ENCODE peak calls at places on chromosomes 1 and 21, in seven cellular contexts. N, F, S, Z, R, P and T are unnamed samples.

GRCh38 chr1:246428542-246429308 is 78.4 kb downstream of the SMYD3 start:
- DNase-seq in P (no peak), N (no peak), Z (peak), S (peak), R (no peak), F (no peak), T (no peak)

GRCh38 chr1:216700779-216701178 is 22.4 kb downstream of the ESRRG start:
- DNase-seq in R (no peak), F (no peak), P (no peak), S (no peak), Z (peak), N (no peak), T (no peak)

GRCh38 chr1:31732751-31733289 is 29.0 kb upstream of the COL16A1 start:
- DNase-seq in Z (no peak), R (no peak), S (no peak), F (no peak), N (no peak), P (no peak), T (no peak)

GRCh38 chr1:47407481-47407880 is 8.6 kb upstream of the FOXE3 start:
- DNase-seq in S (no peak), Z (peak), N (no peak), P (no peak), F (no peak), R (no peak), T (no peak)

GRCh38 chr1:19430121-19431068 is 54.9 kb downstream of the CAPZB start:
- DNase-seq in R (no peak), F (no peak), S (peak), P (no peak), Z (peak), N (no peak), T (no peak)

GRCh38 chr1:193367863-193368262 is 181.4 kb upstream of the B3GALT2 start:
- DNase-seq in F (no peak), P (no peak), R (no peak), Z (no peak), S (no peak), N (no peak), T (no peak)

GRCh38 chr1:3718764-3719163 is 33.5 kb upstream of the CCDC27 start:
- DNase-seq in Z (no peak), N (no peak), R (no peak), P (no peak), S (no peak), F (no peak), T (no peak)

GRCh38 chr21:41783476-41784150 is 16.8 kb upstream of the RIPK4 start:
- DNase-seq in P (peak), R (no peak), F (no peak), S (peak), Z (peak), N (no peak), T (no peak)

GRCh38 chr1:32651461-32652073 is 559 bp downstream of the RBBP4 start:
- DNase-seq in F (peak), S (no peak), Z (no peak), N (no peak), R (no peak), P (no peak), T (no peak)

GRCh38 chr1:216238844-216239243 is 184.4 kb downstream of the USH2A start:
- DNase-seq in P (no peak), S (no peak), F (no peak), Z (no peak), R (no peak), N (no peak), T (no peak)

GRCh38 chr1:83996621-83997020 is 2.3 kb downstream of the TTLL7 start:
- DNase-seq in S (peak), Z (peak), P (no peak), R (no peak), F (no peak), N (no peak), T (no peak)

GRCh38 chr21:45972716-45973474 is 8.7 kb upstream of the COL6A1 start:
- DNase-seq in N (peak), P (no peak), S (peak), Z (no peak), R (peak), F (no peak), T (no peak)

DNA sequence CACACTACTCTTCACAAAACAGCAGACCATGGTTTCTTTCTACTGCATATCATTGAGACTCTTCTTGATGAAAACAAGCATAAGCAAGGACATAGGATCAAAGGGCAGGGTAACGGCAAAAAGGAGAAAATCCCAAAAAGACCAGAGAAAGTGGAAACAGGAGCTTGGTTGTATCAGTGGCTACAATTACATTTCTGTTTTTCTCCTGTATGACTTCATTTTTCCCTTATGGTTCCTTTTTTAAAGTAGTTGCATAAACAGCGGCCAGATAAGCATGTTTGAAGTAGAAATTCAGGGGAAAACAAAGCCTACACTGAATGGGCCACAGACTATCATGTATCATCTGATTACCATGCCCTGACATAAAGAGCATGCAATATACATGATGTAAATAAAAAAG is 4.6 kb downstream of the EGLN1 start:
- DNase-seq in R (no peak), N (no peak), F (no peak), Z (no peak), P (no peak), S (no peak), T (no peak)
- TF ChIP-seq CTCF in R (no peak), N (no peak), F (no peak), Z (no peak), P (no peak), S (no peak), T (no peak)

GRCh38 chr21:34632498-34632897 is 17.6 kb upstream of the RCAN1 start:
- DNase-seq in N (no peak), P (no peak), S (no peak), R (no peak), F (no peak), Z (no peak), T (no peak)

GRCh38 chr21:34639250-34639649 is 24.3 kb upstream of the RCAN1 start:
- DNase-seq in F (no peak), Z (no peak), N (no peak), S (no peak), R (no peak), P (no peak), T (no peak)

GRCh38 chr21:34630536-34631143 is 15.7 kb upstream of the RCAN1 start:
- DNase-seq in P (peak), R (no peak), S (peak), Z (peak), F (peak), N (no peak), T (no peak)

GRCh38 chr21:34636961-34637360 is 22.0 kb upstream of the RCAN1 start:
- DNase-seq in N (no peak), R (no peak), F (no peak), P (no peak), S (no peak), Z (no peak), T (no peak)

DNA sequence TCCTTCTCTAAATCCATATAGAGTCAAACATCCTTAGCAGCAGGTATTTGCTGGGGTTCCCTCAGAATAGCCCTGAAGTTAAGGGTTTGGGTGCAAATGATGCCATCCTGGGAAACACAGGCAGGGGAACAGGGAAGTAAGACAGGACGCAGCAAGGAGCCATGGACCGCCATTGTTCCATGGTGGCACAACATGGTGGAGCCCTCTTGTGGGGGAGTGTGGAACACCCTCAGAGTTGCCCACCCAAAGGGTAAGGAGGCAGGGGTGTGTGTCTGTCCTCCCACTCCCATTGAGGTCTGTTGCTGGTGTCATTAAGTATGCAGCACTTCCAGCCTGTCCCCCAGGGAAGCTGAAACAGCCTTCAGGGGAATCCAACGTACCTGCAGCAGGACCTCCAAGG is 20.4 kb upstream of the RCAN1 start:
- DNase-seq in S (no peak), N (no peak), R (no peak), F (no peak), Z (no peak), P (peak), T (no peak)
- TF ChIP-seq CTCF in S (peak), N (peak), R (no peak), F (peak), Z (peak), P (peak), T (no peak)

GRCh38 chr1:29120955-29121485 is 2.7 kb downstream of the TMEM200B start:
- DNase-seq in Z (peak), N (peak), P (no peak), R (no peak), F (no peak), S (peak), T (peak)

GRCh38 chr1:29119365-29119929 is 4.3 kb downstream of the TMEM200B start:
- DNase-seq in R (no peak), P (no peak), N (no peak), S (no peak), Z (no peak), F (no peak), T (no peak)

GRCh38 chr1:29114654-29115053 is 9.0 kb downstream of the TMEM200B start:
- DNase-seq in F (no peak), S (no peak), P (no peak), Z (no peak), R (no peak), N (no peak), T (no peak)

GRCh38 chr1:29120367-29120766 is 3.3 kb downstream of the TMEM200B start:
- DNase-seq in R (no peak), Z (no peak), S (no peak), N (no peak), P (no peak), F (no peak), T (no peak)

DNA sequence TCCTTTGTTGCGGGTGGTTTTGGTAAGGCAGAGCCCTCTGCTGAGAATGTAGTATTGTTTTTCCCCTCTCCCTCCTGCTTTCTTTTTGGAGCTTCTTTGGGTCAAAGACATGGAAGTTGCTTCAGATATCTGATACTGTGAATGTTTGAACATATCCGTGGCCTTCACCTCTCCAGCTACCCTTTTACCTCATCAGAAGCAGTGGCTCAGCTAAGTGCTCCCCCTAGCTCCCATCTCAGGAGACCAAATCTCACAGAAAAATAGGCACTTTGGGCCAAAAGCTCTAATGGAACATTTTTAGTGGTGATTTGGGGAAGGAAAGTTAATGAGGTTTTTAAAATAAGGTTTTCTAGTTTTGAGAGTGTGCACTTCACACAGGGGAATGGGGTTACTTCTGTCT is 6.3 kb downstream of the TMEM200B start:
- DNase-seq in P (no peak), S (peak), N (no peak), R (no peak), Z (no peak), F (no peak), T (no peak)
- TF ChIP-seq CTCF in P (no peak), S (peak), N (no peak), R (no peak), Z (no peak), F (no peak), T (no peak)

DNA sequence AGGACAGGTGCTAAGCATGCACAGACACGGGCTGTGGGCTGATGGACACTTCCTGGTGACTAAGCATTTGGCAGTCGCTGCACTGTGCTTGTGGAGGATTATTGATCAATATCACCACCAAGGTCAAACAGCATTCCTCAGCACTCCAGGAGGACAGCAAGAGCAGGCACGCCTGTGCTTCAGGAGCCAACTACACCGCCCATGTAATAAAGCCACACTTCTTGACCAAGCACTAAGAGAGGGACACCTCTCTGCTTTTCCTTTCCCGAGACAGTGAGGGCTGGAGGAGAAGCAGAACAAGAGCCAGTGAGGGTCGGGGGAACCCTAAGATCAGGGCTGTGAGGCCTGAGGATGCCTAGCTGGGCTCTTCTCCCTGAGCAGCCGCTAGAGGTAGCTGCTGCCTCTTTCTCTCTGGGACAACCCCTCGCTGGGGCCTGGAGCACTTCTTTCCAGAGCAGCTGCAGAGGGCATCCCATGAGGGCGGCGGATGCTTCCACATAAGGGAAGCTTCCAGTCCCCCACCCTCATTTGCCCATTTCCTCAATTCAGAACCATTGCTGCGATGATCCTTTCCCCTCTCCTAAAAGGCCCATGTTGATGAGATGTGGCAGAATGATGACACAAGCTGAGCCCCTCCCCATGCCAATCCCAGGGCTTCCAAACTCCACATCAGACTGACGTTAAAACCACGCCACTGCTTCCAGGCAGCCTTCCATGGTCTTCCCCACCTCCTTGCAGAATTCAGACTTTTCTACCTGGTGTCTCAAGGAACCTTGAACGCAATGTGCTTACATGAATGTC is 19.1 kb downstream of the RAB7B start:
- DNase-seq in F (peak), S (peak), N (no peak), P (peak), Z (peak), R (no peak), T (peak)
- TF ChIP-seq CTCF in F (peak), S (peak), N (peak), P (peak), Z (peak), R (peak), T (no peak)

GRCh38 chr1:96346708-96347107 is 374.9 kb upstream of the PTBP2 start:
- DNase-seq in R (no peak), F (no peak), N (no peak), S (no peak), P (no peak), Z (no peak), T (no peak)
- TF ChIP-seq CTCF in R (no peak), F (no peak), N (no peak), S (no peak), P (no peak), Z (peak), T (no peak)

GRCh38 chr1:181106479-181106878 is 18.0 kb downstream of the IER5 start:
- DNase-seq in Z (no peak), S (no peak), P (no peak), F (no peak), R (no peak), N (no peak), T (no peak)

GRCh38 chr1:181107711-181108110 is 19.2 kb downstream of the IER5 start:
- DNase-seq in F (no peak), P (no peak), R (no peak), N (no peak), Z (no peak), S (no peak), T (no peak)

GRCh38 chr1:181104790-181105133 is 16.3 kb downstream of the IER5 start:
- DNase-seq in P (peak), R (no peak), S (no peak), Z (no peak), N (peak), F (no peak), T (no peak)

GRCh38 chr1:181105134-181106021 is 16.9 kb downstream of the IER5 start:
- DNase-seq in N (peak), Z (peak), R (peak), P (peak), F (peak), S (peak), T (peak)

GRCh38 chr1:181106022-181106312 is 17.5 kb downstream of the IER5 start:
- DNase-seq in P (no peak), Z (no peak), N (no peak), F (no peak), R (no peak), S (no peak), T (no peak)
- TF ChIP-seq CTCF in P (no peak), Z (no peak), N (no peak), F (no peak), R (no peak), S (no peak), T (no peak)

DNA sequence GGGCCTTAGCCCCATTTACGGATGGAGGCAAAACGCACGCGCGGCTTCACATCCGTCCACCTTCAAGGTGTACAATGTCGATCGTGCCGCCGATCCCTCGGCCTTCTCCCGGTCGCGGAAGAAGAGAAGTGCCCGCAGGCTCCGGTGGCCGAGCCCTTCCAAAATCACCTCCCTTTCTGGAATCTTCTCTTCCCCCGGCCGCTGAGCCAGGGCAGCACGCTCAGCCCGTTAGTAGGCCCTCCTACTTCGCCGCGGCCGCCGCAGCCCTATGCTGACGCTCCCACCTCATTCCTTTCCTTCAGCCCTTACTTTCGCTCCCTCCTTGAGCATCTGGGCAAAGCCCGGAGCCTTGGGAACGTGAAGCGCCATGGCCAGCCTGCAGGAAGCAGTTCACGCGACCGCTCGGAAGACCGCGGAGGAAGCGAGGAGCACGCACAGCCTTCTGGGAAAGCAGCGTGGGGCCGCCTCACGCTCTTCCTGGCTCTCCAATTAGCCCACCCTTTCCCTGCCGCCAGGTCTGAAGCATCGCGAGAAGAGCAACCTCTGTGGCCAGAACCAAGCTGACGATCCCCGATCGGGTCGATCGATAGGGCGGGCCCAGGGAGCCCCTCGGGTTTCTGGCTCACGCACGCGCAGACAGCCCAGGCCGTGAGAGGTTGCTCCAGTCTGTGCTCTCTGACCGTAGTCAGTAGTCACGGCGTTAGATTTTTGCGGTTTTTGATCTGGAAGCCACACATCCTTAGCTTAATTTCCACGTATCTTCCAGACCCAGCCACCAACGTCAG is at the start of gene CCT8:
- DNase-seq in F (peak), Z (peak), R (peak), S (peak), P (peak), N (peak), T (peak)
- TF ChIP-seq CTCF in F (no peak), Z (no peak), R (no peak), S (no peak), P (no peak), N (no peak), T (no peak)

DNA sequence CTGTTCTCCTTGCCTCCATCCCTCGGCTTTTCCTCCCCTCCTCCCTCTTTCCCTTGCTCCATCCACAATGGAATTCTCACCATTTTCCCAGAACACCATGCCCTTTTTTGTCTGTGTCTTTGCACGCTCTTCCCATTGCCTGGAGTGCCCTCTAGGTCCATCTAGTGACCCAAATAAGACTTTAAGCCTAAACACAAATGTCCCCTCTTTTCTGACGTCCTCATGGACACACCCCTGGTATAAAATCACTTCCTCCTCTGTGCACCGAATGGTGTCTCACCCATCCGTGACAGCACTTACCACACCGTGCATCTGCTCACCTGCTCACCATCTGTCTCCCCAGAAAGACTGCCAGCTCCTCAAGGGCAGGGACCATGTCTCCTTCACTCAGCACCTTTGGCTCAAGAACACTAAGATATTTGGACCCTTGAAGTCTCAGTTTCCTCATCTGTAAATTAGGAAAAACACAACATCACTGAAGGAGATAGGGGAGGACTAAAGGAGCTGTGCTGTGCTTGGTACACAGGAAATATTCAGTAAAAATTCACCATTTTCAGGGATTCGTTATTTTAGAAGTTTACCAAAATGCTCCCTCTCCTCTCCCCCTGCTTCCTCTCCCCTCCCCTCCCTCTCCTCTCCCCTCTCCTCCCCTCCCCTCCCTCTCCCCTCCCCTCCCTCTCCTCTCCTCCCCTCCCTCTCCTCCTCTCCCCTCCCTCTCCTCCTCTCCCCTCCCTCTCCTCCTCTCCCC is 23.7 kb upstream of the CPT2 start:
- DNase-seq in N (no peak), F (no peak), R (no peak), S (peak), P (no peak), Z (no peak), T (no peak)
- TF ChIP-seq CTCF in N (peak), F (no peak), R (no peak), S (peak), P (no peak), Z (no peak), T (no peak)

GRCh38 chr1:157773723-157774350 is 3.1 kb downstream of the FCRL2 start:
- DNase-seq in P (peak), Z (no peak), F (peak), R (no peak), S (no peak), N (no peak), T (no peak)
- TF ChIP-seq CTCF in P (peak), Z (no peak), F (peak), R (no peak), S (no peak), N (peak), T (peak)

DNA sequence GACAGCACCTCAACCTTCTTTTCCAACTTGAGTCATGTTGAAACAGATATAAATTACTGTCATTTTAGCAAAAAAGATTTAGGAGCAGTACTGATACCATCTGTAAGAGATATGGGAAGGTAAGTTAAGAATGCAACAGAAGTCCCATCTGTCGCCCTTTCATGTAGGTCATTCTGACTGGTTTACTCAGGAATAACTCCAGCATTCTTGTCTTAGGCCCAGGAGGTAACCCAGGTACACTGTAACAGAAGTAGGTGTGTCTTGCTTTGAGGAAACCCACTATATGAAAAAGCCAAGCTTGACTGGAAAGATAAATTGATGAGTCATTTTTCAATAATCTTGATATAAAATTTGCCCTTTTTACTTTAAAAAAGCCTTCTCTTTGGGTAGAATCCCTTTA is 35.4 kb downstream of the PGM1 start:
- DNase-seq in R (no peak), P (no peak), F (no peak), Z (no peak), N (no peak), S (no peak), T (no peak)
- TF ChIP-seq CTCF in R (no peak), P (no peak), F (no peak), Z (no peak), N (no peak), S (no peak), T (no peak)